ENCODE peak calls at places on chromosomes 1 and 21, in four cellular contexts. One of them, this sample, is unnamed. For H3K4me1, the result is how much of the 10 kb centered on the place peaks cover.

GRCh38 chr1:59506952-59507351 is 210.1 kb downstream of the FGGY start:
- DNase-seq in heart left ventricle: no peak
- DNase-seq in effector memory CD4-positive, alpha-beta T cell: no peak
- DNase-seq in tibial nerve: no peak
- DNase-seq in this sample: no peak

GRCh38 chr1:62070384-62071011 is 124.2 kb upstream of the L1TD1 start:
- DNase-seq in effector memory CD4-positive, alpha-beta T cell: no peak
- DNase-seq in tibial nerve: no peak
- DNase-seq in heart left ventricle: no peak
- DNase-seq in this sample: no peak

GRCh38 chr1:57137980-57138379 is 172.2 kb upstream of the C8B start:
- DNase-seq in effector memory CD4-positive, alpha-beta T cell: no peak
- DNase-seq in heart left ventricle: no peak
- DNase-seq in tibial nerve: no peak
- DNase-seq in this sample: no peak

GRCh38 chr1:158112994-158113758 is 67.5 kb upstream of the CD1D start:
- DNase-seq in tibial nerve: no peak
- DNase-seq in heart left ventricle: no peak
- DNase-seq in effector memory CD4-positive, alpha-beta T cell: no peak
- DNase-seq in this sample: no peak

GRCh38 chr1:206687915-206688442 is 3.3 kb downstream of the MAPKAPK2 start:
- DNase-seq in effector memory CD4-positive, alpha-beta T cell: no peak
- DNase-seq in tibial nerve: no peak
- DNase-seq in heart left ventricle: no peak
- DNase-seq in this sample: no peak

GRCh38 chr1:196649990-196650389 is 1.9 kb upstream of the CFH start:
- DNase-seq in effector memory CD4-positive, alpha-beta T cell: no peak
- DNase-seq in heart left ventricle: no peak
- DNase-seq in tibial nerve: no peak
- DNase-seq in this sample: no peak

GRCh38 chr1:20483833-20484525 is 2.0 kb downstream of the CAMK2N1 start:
- DNase-seq in heart left ventricle: no peak
- DNase-seq in tibial nerve: no peak
- DNase-seq in effector memory CD4-positive, alpha-beta T cell: no peak
- DNase-seq in this sample: no peak

GRCh38 chr1:212794561-212795014 is 2.9 kb downstream of the TATDN3 start:
- DNase-seq in effector memory CD4-positive, alpha-beta T cell: no peak
- DNase-seq in heart left ventricle: no peak
- DNase-seq in tibial nerve: no peak
- DNase-seq in this sample: no peak

GRCh38 chr1:203536981-203537455 is 43.1 kb downstream of the OPTC start:
- DNase-seq in tibial nerve: no peak
- DNase-seq in heart left ventricle: no peak
- DNase-seq in effector memory CD4-positive, alpha-beta T cell: no peak
- DNase-seq in this sample: no peak

GRCh38 chr1:87334351-87335174 is 5.9 kb downstream of the LMO4 start:
- DNase-seq in heart left ventricle: no peak
- DNase-seq in effector memory CD4-positive, alpha-beta T cell: no peak
- DNase-seq in tibial nerve: no peak
- DNase-seq in this sample: no peak

GRCh38 chr21:28771790-28772501 is 220.7 kb downstream of the LTN1 start:
- DNase-seq in heart left ventricle: no peak
- DNase-seq in effector memory CD4-positive, alpha-beta T cell: no peak
- DNase-seq in tibial nerve: no peak
- DNase-seq in this sample: peak

GRCh38 chr1:183711691-183712401 is 58.7 kb upstream of the APOBEC4 start:
- DNase-seq in tibial nerve: no peak
- DNase-seq in effector memory CD4-positive, alpha-beta T cell: no peak
- DNase-seq in heart left ventricle: peak
- DNase-seq in this sample: no peak

GRCh38 chr1:178011101-178011828 is 41.4 kb upstream of the SEC16B start:
- DNase-seq in effector memory CD4-positive, alpha-beta T cell: no peak
- DNase-seq in tibial nerve: no peak
- DNase-seq in heart left ventricle: no peak
- DNase-seq in this sample: no peak

GRCh38 chr1:246786606-246787238 is 62.5 kb downstream of the SCCPDH start:
- DNase-seq in heart left ventricle: no peak
- DNase-seq in tibial nerve: no peak
- DNase-seq in effector memory CD4-positive, alpha-beta T cell: no peak
- DNase-seq in this sample: no peak

GRCh38 chr21:38897532-38898421 is 92.0 kb downstream of the ETS2 start:
- DNase-seq in heart left ventricle: no peak
- DNase-seq in tibial nerve: no peak
- DNase-seq in effector memory CD4-positive, alpha-beta T cell: no peak
- DNase-seq in this sample: no peak

GRCh38 chr1:41282679-41283317 is 40.7 kb upstream of the SCMH1 start:
- DNase-seq in tibial nerve: no peak
- DNase-seq in heart left ventricle: peak
- DNase-seq in effector memory CD4-positive, alpha-beta T cell: no peak
- DNase-seq in this sample: no peak

GRCh38 chr1:116690809-116691323 is 23.3 kb upstream of the IGSF3 start:
- DNase-seq in heart left ventricle: no peak
- DNase-seq in effector memory CD4-positive, alpha-beta T cell: no peak
- DNase-seq in tibial nerve: no peak
- DNase-seq in this sample: no peak

GRCh38 chr1:245715970-245716369 is 561.2 kb downstream of the KIF26B start:
- DNase-seq in tibial nerve: no peak
- DNase-seq in heart left ventricle: no peak
- DNase-seq in effector memory CD4-positive, alpha-beta T cell: no peak
- DNase-seq in this sample: no peak

GRCh38 chr1:27398405-27399149 is 6.2 kb downstream of the GPR3 start:
- DNase-seq in effector memory CD4-positive, alpha-beta T cell: no peak
- DNase-seq in tibial nerve: no peak
- DNase-seq in heart left ventricle: no peak
- DNase-seq in this sample: no peak

GRCh38 chr1:14413809-14414208 is 184.7 kb upstream of the KAZN start:
- DNase-seq in effector memory CD4-positive, alpha-beta T cell: no peak
- DNase-seq in tibial nerve: no peak
- DNase-seq in heart left ventricle: no peak
- DNase-seq in this sample: no peak

GRCh38 chr1:233357595-233358446 is 30.3 kb downstream of the MAP3K21 start:
- DNase-seq in effector memory CD4-positive, alpha-beta T cell: no peak
- DNase-seq in heart left ventricle: no peak
- DNase-seq in tibial nerve: no peak
- DNase-seq in this sample: no peak

GRCh38 chr1:237205400-237206064 is 163.5 kb downstream of the RYR2 start:
- DNase-seq in heart left ventricle: peak
- DNase-seq in effector memory CD4-positive, alpha-beta T cell: no peak
- DNase-seq in tibial nerve: no peak
- DNase-seq in this sample: no peak

GRCh38 chr1:44460107-44460885 is 55.2 kb downstream of the RNF220 start:
- DNase-seq in heart left ventricle: no peak
- DNase-seq in effector memory CD4-positive, alpha-beta T cell: no peak
- DNase-seq in tibial nerve: no peak
- DNase-seq in this sample: no peak

GRCh38 chr1:164834641-164835040 is 275.7 kb downstream of the PBX1 start:
- DNase-seq in heart left ventricle: no peak
- DNase-seq in tibial nerve: no peak
- DNase-seq in effector memory CD4-positive, alpha-beta T cell: no peak
- DNase-seq in this sample: no peak

GRCh38 chr1:170562644-170563338 is 30.8 kb downstream of the GORAB start:
- DNase-seq in tibial nerve: peak
- DNase-seq in effector memory CD4-positive, alpha-beta T cell: no peak
- DNase-seq in heart left ventricle: peak
- DNase-seq in this sample: peak

GRCh38 chr1:228236744-228237143 is 28.9 kb downstream of the OBSCN start:
- DNase-seq in effector memory CD4-positive, alpha-beta T cell: no peak
- DNase-seq in tibial nerve: no peak
- DNase-seq in heart left ventricle: no peak
- DNase-seq in this sample: no peak

GRCh38 chr1:24388331-24388870 is 25.2 kb downstream of the STPG1 start:
- DNase-seq in effector memory CD4-positive, alpha-beta T cell: no peak
- DNase-seq in heart left ventricle: no peak
- DNase-seq in tibial nerve: no peak
- DNase-seq in this sample: no peak
- H3K4me1 ChIP-seq in effector memory CD4-positive, alpha-beta T cell: under half
- H3K4me1 ChIP-seq in heart left ventricle: under half
- H3K4me1 ChIP-seq in tibial nerve: under half
- H3K4me1 ChIP-seq in this sample: under half

DNA sequence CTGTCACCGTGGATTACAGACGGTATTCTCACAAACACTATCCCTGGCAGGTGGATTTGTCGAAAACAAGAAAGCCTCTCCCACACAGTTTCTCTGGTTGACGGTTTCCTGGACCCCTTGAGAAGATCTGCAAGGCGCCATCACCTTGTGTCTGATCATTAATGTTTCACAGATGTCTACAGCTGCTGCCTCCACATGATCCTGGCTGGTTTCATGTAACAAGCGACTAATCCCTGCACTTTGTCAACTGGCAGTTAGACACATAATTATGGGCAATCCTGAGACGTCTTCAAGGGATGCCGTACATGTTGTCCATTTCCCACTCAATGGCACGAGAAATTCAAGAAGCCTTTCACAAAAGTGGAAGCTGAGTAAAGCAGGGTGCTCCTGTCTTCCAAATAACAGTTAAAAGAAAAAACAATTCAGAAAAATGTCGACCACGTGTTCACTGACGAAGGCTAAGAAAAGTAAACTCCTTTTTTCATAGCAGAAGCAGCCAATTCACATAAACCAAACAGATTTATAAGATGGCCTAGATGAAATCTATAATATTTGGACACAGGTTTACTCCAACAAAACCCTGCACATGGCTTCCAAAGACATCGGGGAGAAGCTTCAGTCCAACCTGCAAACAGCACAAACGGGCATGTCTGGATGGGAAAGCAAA is 52.3 kb downstream of the CAPZB start:
- DNase-seq in effector memory CD4-positive, alpha-beta T cell: no peak
- DNase-seq in tibial nerve: no peak
- DNase-seq in heart left ventricle: no peak
- DNase-seq in this sample: no peak
- H3K4me1 ChIP-seq in effector memory CD4-positive, alpha-beta T cell: half or more
- H3K4me1 ChIP-seq in tibial nerve: half or more
- H3K4me1 ChIP-seq in heart left ventricle: half or more
- H3K4me1 ChIP-seq in this sample: half or more

GRCh38 chr1:161038523-161039153 is at the start of gene TSTD1:
- DNase-seq in effector memory CD4-positive, alpha-beta T cell: peak
- DNase-seq in heart left ventricle: peak
- DNase-seq in tibial nerve: no peak
- DNase-seq in this sample: no peak
- H3K4me1 ChIP-seq in effector memory CD4-positive, alpha-beta T cell: under half
- H3K4me1 ChIP-seq in heart left ventricle: under half
- H3K4me1 ChIP-seq in tibial nerve: under half
- H3K4me1 ChIP-seq in this sample: under half

GRCh38 chr1:239812580-239812979 is 279.1 kb upstream of the FMN2 start:
- DNase-seq in effector memory CD4-positive, alpha-beta T cell: no peak
- DNase-seq in tibial nerve: no peak
- DNase-seq in heart left ventricle: no peak
- DNase-seq in this sample: no peak
- H3K4me1 ChIP-seq in effector memory CD4-positive, alpha-beta T cell: under half
- H3K4me1 ChIP-seq in tibial nerve: under half
- H3K4me1 ChIP-seq in heart left ventricle: under half
- H3K4me1 ChIP-seq in this sample: under half

DNA sequence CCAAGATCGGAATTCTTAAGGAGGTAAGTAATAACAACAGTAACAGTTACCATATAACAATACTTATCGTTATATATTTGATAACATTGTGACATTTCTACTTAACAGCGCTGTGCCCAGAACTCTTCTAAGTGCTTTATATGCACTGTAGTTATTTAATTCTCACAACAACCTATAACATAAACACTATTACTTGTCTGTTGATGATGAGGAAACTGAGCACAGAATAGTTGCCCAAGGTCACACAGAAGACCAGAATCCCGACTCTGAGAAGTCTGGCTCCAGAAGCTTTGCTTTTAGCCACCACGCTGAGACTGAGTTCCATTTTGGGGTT is 2.4 kb upstream of the ANXA9 start:
- DNase-seq in heart left ventricle: no peak
- DNase-seq in effector memory CD4-positive, alpha-beta T cell: no peak
- DNase-seq in tibial nerve: no peak
- DNase-seq in this sample: no peak
- H3K4me1 ChIP-seq in heart left ventricle: under half
- H3K4me1 ChIP-seq in effector memory CD4-positive, alpha-beta T cell: under half
- H3K4me1 ChIP-seq in tibial nerve: under half
- H3K4me1 ChIP-seq in this sample: under half

GRCh38 chr1:92958203-92958970 is 2.9 kb downstream of the DIPK1A start:
- DNase-seq in heart left ventricle: no peak
- DNase-seq in effector memory CD4-positive, alpha-beta T cell: no peak
- DNase-seq in tibial nerve: no peak
- DNase-seq in this sample: no peak
- H3K4me1 ChIP-seq in heart left ventricle: under half
- H3K4me1 ChIP-seq in effector memory CD4-positive, alpha-beta T cell: under half
- H3K4me1 ChIP-seq in tibial nerve: under half
- H3K4me1 ChIP-seq in this sample: under half

DNA sequence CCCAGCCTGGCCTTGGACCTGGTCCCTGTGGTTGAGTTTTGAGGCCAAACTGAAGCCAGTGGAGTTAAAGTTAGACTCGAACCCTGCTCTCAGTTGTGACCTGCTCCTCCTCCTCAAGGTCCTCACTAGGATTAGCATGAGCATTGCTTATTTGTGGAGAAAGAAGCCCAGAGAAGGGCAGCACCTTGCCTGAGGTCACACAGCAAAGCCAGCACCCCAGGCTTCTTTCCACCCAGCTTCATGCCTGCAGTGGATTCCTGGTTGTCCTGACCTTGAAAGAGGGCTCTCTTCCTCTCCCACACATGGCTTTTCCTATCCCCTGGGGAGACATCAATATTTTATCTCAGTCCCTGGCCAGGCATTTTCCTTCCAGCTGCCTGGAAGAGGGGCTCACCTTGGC is 2.8 kb downstream of the LDLRAP1 start:
- DNase-seq in effector memory CD4-positive, alpha-beta T cell: no peak
- DNase-seq in tibial nerve: no peak
- DNase-seq in heart left ventricle: no peak
- DNase-seq in this sample: no peak
- H3K4me1 ChIP-seq in effector memory CD4-positive, alpha-beta T cell: half or more
- H3K4me1 ChIP-seq in tibial nerve: under half
- H3K4me1 ChIP-seq in heart left ventricle: half or more
- H3K4me1 ChIP-seq in this sample: half or more

GRCh38 chr21:42397291-42398129 is 1.7 kb upstream of the TMPRSS3 start:
- DNase-seq in heart left ventricle: no peak
- DNase-seq in tibial nerve: no peak
- DNase-seq in effector memory CD4-positive, alpha-beta T cell: no peak
- DNase-seq in this sample: no peak
- H3K4me1 ChIP-seq in heart left ventricle: under half
- H3K4me1 ChIP-seq in tibial nerve: under half
- H3K4me1 ChIP-seq in effector memory CD4-positive, alpha-beta T cell: under half
- H3K4me1 ChIP-seq in this sample: under half